ENCODE peak calls at places on chromosomes 13 and 19, in four cellular contexts. J, S, O and E are unnamed samples.

GRCh38 chr19:6963937-6964336 is 57.3 kb downstream of the MBD3L2B start:
- DNase-seq in S (peak), J (no peak), O (no peak), E (no peak)

GRCh38 chr19:12047868-12048267 is 4.9 kb downstream of the ZNF878 start:
- DNase-seq in J (no peak), S (no peak), O (no peak), E (no peak)

GRCh38 chr19:40366697-40367561 is 18.4 kb downstream of the PLD3 start:
- DNase-seq in S (peak), J (no peak), O (peak), E (no peak)

GRCh38 chr19:13953021-13953531 is 767 bp downstream of the DCAF15 start:
- DNase-seq in S (peak), O (no peak), J (no peak), E (no peak)

GRCh38 chr13:98222081-98222554 is 45.0 kb upstream of the RNF113B start:
- DNase-seq in S (no peak), J (no peak), O (no peak), E (no peak)

GRCh38 chr13:40206241-40207109 is 460.0 kb downstream of the FOXO1 start:
- DNase-seq in S (peak), J (no peak), O (no peak), E (no peak)

GRCh38 chr19:15466851-15467733 is 2.7 kb upstream of the RASAL3 start:
- DNase-seq in S (peak), O (no peak), J (peak), E (no peak)

GRCh38 chr13:103288114-103288513 is 221.9 kb upstream of the SLC10A2 start:
- DNase-seq in J (no peak), S (no peak), O (no peak), E (no peak)

GRCh38 chr19:55251296-55252081 is 7.3 kb downstream of the PPP6R1 start:
- DNase-seq in O (no peak), S (peak), J (no peak), E (no peak)

GRCh38 chr13:111361046-111361872 is 40.8 kb downstream of the TEX29 start:
- DNase-seq in J (no peak), O (no peak), S (no peak), E (no peak)

GRCh38 chr13:95485518-95486144 is 66.9 kb upstream of the CLDN10 start:
- DNase-seq in S (no peak), O (no peak), J (no peak), E (no peak)